ENCODE peak calls at places on chromosomes 6 and 20, in nine cellular contexts. V, H, C, G, M, B, Y, N and D are unnamed samples.

GRCh38 chr20:52996726-52997125 is 24.6 kb downstream of the TSHZ2 start:
- DNase-seq in V (no peak), H (no peak), C (no peak), G (no peak), M (no peak), B (no peak), Y (no peak), N (no peak), D (no peak)

GRCh38 chr6:145814035-145814500 is 527 bp downstream of the FBXO30 start:
- DNase-seq in V (peak; percentile 84), H (peak; percentile 43), C (no peak), G (no peak), M (no peak), B (peak; percentile 42), Y (no peak), N (peak; percentile 44), D (peak; percentile 57)

GRCh38 chr20:32456869-32457421 is 98.8 kb downstream of the ASXL1 start:
- DNase-seq in V (peak; percentile 89), H (no peak), C (no peak), G (no peak), M (peak; percentile 53), B (peak; percentile 58), Y (peak; percentile 96), N (peak; percentile 94), D (no peak)

GRCh38 chr6:67300430-67301040 is 1334.5 kb upstream of the ADGRB3 start:
- DNase-seq in V (no peak), H (no peak), C (no peak), G (no peak), M (no peak), B (no peak), Y (no peak), N (no peak), D (no peak)

GRCh38 chr20:10487354-10488115 is 52.4 kb downstream of the SLX4IP start:
- DNase-seq in V (no peak), H (peak; percentile 78), C (no peak), G (no peak), M (peak; percentile 33), B (no peak), Y (no peak), N (no peak), D (no peak)

GRCh38 chr6:42971746-42972327 is 7.1 kb downstream of the PEX6 start:
- DNase-seq in V (no peak), H (no peak), C (no peak), G (no peak), M (no peak), B (no peak), Y (no peak), N (no peak), D (no peak)

GRCh38 chr6:87066449-87067288 is 28.2 kb downstream of the CGA start:
- DNase-seq in V (no peak), H (peak; percentile 69), C (no peak), G (no peak), M (peak; percentile 79), B (peak; percentile 32), Y (no peak), N (peak; percentile 63), D (peak; percentile 44)

GRCh38 chr6:30520480-30520992 is 31.2 kb downstream of the HLA-E start:
- DNase-seq in V (no peak), H (no peak), C (no peak), G (no peak), M (no peak), B (no peak), Y (no peak), N (no peak), D (no peak)

GRCh38 chr6:5337573-5337972 is 76.3 kb downstream of the FARS2 start:
- DNase-seq in V (no peak), H (peak; percentile 51), C (no peak), G (no peak), M (peak; percentile 53), B (no peak), Y (no peak), N (no peak), D (no peak)

GRCh38 chr6:87237804-87238203 is 82.4 kb downstream of the ZNF292 start:
- DNase-seq in V (no peak), H (peak; percentile 43), C (no peak), G (no peak), M (peak; percentile 47), B (no peak), Y (no peak), N (peak; percentile 25), D (no peak)

GRCh38 chr20:46087161-46087560 is 2.6 kb downstream of the NCOA5 start:
- DNase-seq in V (no peak), H (peak; percentile 42), C (no peak), G (no peak), M (peak; percentile 39), B (no peak), Y (no peak), N (no peak), D (no peak)

GRCh38 chr20:15446373-15446772 is 1109.0 kb upstream of the FLRT3 start:
- DNase-seq in V (no peak), H (no peak), C (no peak), G (no peak), M (no peak), B (no peak), Y (no peak), N (no peak), D (no peak)

GRCh38 chr6:25946631-25947030 is 16.0 kb upstream of the TRIM38 start:
- DNase-seq in V (no peak), H (no peak), C (no peak), G (no peak), M (no peak), B (no peak), Y (no peak), N (no peak), D (no peak)

GRCh38 chr20:57381596-57382503 is 9.3 kb upstream of the RBM38 start:
- DNase-seq in V (peak; percentile 92), H (peak; percentile 71), C (no peak), G (peak; percentile 75), M (peak; percentile 79), B (peak; percentile 86), Y (peak; percentile 87), N (peak; percentile 85), D (peak; percentile 94)

GRCh38 chr6:88164061-88164460 is 2.1 kb downstream of the CNR1 start:
- DNase-seq in V (no peak), H (no peak), C (no peak), G (no peak), M (no peak), B (no peak), Y (no peak), N (no peak), D (no peak)